ENCODE peak calls at places on chromosomes 3 and 15, in ten cellular contexts. I is pancreas, P is iPS DF 6.9, A is aorta, X is GM23248, Q is IMR-90, K is heart left ventricle, T is left ventricle myocardium inferior, R is uterus, D is thyroid gland. Y is an unnamed sample. For H3K4me1, the result is how much of the 10 kb centered on the place peaks cover.

GRCh38 chr3:155676252-155676981 is 68.5 kb downstream of the PLCH1 start:
- DNase-seq in I (peak), P (no peak), A (no peak), X (peak), Q (peak), K (peak), T (peak), R (no peak), D (no peak), Y (peak)

GRCh38 chr3:87702600-87702999 is 356.2 kb downstream of the CGGBP1 start:
- DNase-seq in I (no peak), P (no peak), A (no peak), X (no peak), Q (no peak), K (no peak), T (no peak), R (no peak), D (no peak), Y (no peak)

GRCh38 chr15:60580068-60580467 is 101.1 kb upstream of the ICE2 start:
- DNase-seq in I (no peak), P (no peak), A (no peak), X (no peak), Q (no peak), K (no peak), T (no peak), R (no peak), D (no peak), Y (no peak)

GRCh38 chr15:99059010-99059981 is 45.6 kb upstream of the SYNM start:
- DNase-seq in I (peak), P (peak), A (peak), X (peak), Q (peak), K (peak), T (peak), R (peak), D (peak), Y (peak)

GRCh38 chr3:141228385-141228784 is 3.2 kb upstream of the PXYLP1 start:
- DNase-seq in I (no peak), P (no peak), A (no peak), X (no peak), Q (no peak), K (no peak), T (no peak), R (no peak), D (no peak), Y (no peak)

GRCh38 chr3:184145120-184145524 is 10.0 kb downstream of the EIF2B5 start:
- DNase-seq in I (no peak), P (no peak), A (no peak), X (peak), Q (peak), K (no peak), T (peak), R (peak), D (peak), Y (peak)

GRCh38 chr3:32577621-32578556 is 7.2 kb upstream of the DYNC1LI1 start:
- DNase-seq in I (no peak), P (no peak), A (no peak), X (peak), Q (peak), K (no peak), T (no peak), R (no peak), D (no peak), Y (peak)

GRCh38 chr15:45121706-45122417 is 7.7 kb downstream of the DUOXA2 start:
- DNase-seq in I (no peak), P (no peak), A (no peak), X (peak), Q (peak), K (no peak), T (no peak), R (no peak), D (peak), Y (no peak)

GRCh38 chr3:169430687-169431404 is 232.7 kb downstream of the MECOM start:
- DNase-seq in I (no peak), P (no peak), A (no peak), X (no peak), Q (peak), K (peak), T (no peak), R (peak), D (no peak), Y (no peak)

GRCh38 chr15:60962087-60962486 is 267.0 kb downstream of the RORA start:
- DNase-seq in I (no peak), P (no peak), A (no peak), X (peak), Q (no peak), K (no peak), T (no peak), R (no peak), D (no peak), Y (no peak)

GRCh38 chr3:166060789-166061479 is 223.7 kb upstream of the BCHE start:
- DNase-seq in I (no peak), P (no peak), A (no peak), X (no peak), Q (no peak), K (no peak), T (no peak), R (no peak), D (no peak), Y (no peak)

GRCh38 chr3:143265501-143266070 is 146.0 kb downstream of the CHST2 start:
- DNase-seq in I (no peak), P (no peak), A (no peak), X (no peak), Q (no peak), K (no peak), T (no peak), R (no peak), D (no peak), Y (no peak)

GRCh38 chr3:170712336-170712735 is 126.5 kb upstream of the SLC7A14 start:
- DNase-seq in I (no peak), P (no peak), A (no peak), X (peak), Q (peak), K (no peak), T (no peak), R (no peak), D (no peak), Y (no peak)

GRCh38 chr15:63079938-63080626 is 37.5 kb downstream of the TPM1 start:
- DNase-seq in I (no peak), P (no peak), A (no peak), X (peak), Q (peak), K (no peak), T (no peak), R (no peak), D (no peak), Y (no peak)

GRCh38 chr3:76078101-76078500 is 292.8 kb upstream of the ZNF717 start:
- DNase-seq in I (no peak), P (no peak), A (no peak), X (no peak), Q (peak), K (no peak), T (no peak), R (no peak), D (no peak), Y (no peak)

GRCh38 chr3:46923559-46924350 is 46.2 kb downstream of the PTH1R start:
- DNase-seq in I (peak), P (no peak), A (peak), X (peak), Q (peak), K (peak), T (no peak), R (no peak), D (no peak), Y (peak)

GRCh38 chr15:59991919-59992318 is 12.2 kb upstream of the FOXB1 start:
- DNase-seq in I (no peak), P (no peak), A (no peak), X (no peak), Q (no peak), K (no peak), T (no peak), R (no peak), D (no peak), Y (no peak)

GRCh38 chr15:79060175-79060574 is 30.4 kb downstream of the RASGRF1 start:
- DNase-seq in I (no peak), P (peak), A (no peak), X (no peak), Q (no peak), K (no peak), T (no peak), R (no peak), D (no peak), Y (no peak)

GRCh38 chr15:50234764-50235163 is 30.8 kb downstream of the HDC start:
- DNase-seq in I (no peak), P (no peak), A (no peak), X (no peak), Q (no peak), K (no peak), T (no peak), R (no peak), D (no peak), Y (no peak)

GRCh38 chr3:124800511-124801374 is 70.5 kb downstream of the UMPS start:
- DNase-seq in I (no peak), P (no peak), A (no peak), X (no peak), Q (peak), K (peak), T (peak), R (peak), D (peak), Y (no peak)

GRCh38 chr3:19149388-19149787 is 1.1 kb downstream of the KCNH8 start:
- DNase-seq in I (no peak), P (no peak), A (no peak), X (peak), Q (no peak), K (no peak), T (no peak), R (no peak), D (peak), Y (no peak)

GRCh38 chr3:89046661-89047060 is 60.8 kb upstream of the EPHA3 start:
- DNase-seq in I (no peak), P (no peak), A (no peak), X (no peak), Q (no peak), K (no peak), T (no peak), R (no peak), D (no peak), Y (no peak)

GRCh38 chr3:108441081-108441507 is 69.3 kb downstream of the MYH15 start:
- DNase-seq in I (no peak), P (no peak), A (no peak), X (peak), Q (no peak), K (no peak), T (no peak), R (no peak), D (no peak), Y (no peak)

GRCh38 chr3:16978234-16978920 is 93.6 kb downstream of the PLCL2 start:
- DNase-seq in I (no peak), P (no peak), A (no peak), X (peak), Q (peak), K (no peak), T (no peak), R (no peak), D (no peak), Y (no peak)

GRCh38 chr3:4666078-4666477 is 172.9 kb downstream of the ITPR1 start:
- DNase-seq in I (no peak), P (no peak), A (no peak), X (no peak), Q (no peak), K (no peak), T (no peak), R (no peak), D (no peak), Y (no peak)

GRCh38 chr15:45314960-45315359 is 62.9 kb downstream of the SLC28A2 start:
- DNase-seq in I (no peak), P (no peak), A (peak), X (no peak), Q (peak), K (no peak), T (no peak), R (no peak), D (peak), Y (no peak)

GRCh38 chr15:29309139-29309538 is 39.5 kb upstream of the NSMCE3 start:
- DNase-seq in I (no peak), P (no peak), A (no peak), X (no peak), Q (no peak), K (no peak), T (no peak), R (no peak), D (no peak), Y (no peak)

GRCh38 chr3:54863366-54863765 is 64.5 kb downstream of the LRTM1 start:
- DNase-seq in I (no peak), P (no peak), A (no peak), X (peak), Q (no peak), K (no peak), T (no peak), R (no peak), D (no peak), Y (peak)

GRCh38 chr3:122427857-122428471 is 12.1 kb upstream of the WDR5B start:
- DNase-seq in I (no peak), P (no peak), A (no peak), X (peak), Q (no peak), K (no peak), T (no peak), R (no peak), D (no peak), Y (no peak)
- H3K27ac ChIP-seq in I (no peak), P (no peak), A (no peak), X (peak), Q (no peak), K (no peak), T (no peak), R (no peak), D (no peak), Y (no peak)

DNA sequence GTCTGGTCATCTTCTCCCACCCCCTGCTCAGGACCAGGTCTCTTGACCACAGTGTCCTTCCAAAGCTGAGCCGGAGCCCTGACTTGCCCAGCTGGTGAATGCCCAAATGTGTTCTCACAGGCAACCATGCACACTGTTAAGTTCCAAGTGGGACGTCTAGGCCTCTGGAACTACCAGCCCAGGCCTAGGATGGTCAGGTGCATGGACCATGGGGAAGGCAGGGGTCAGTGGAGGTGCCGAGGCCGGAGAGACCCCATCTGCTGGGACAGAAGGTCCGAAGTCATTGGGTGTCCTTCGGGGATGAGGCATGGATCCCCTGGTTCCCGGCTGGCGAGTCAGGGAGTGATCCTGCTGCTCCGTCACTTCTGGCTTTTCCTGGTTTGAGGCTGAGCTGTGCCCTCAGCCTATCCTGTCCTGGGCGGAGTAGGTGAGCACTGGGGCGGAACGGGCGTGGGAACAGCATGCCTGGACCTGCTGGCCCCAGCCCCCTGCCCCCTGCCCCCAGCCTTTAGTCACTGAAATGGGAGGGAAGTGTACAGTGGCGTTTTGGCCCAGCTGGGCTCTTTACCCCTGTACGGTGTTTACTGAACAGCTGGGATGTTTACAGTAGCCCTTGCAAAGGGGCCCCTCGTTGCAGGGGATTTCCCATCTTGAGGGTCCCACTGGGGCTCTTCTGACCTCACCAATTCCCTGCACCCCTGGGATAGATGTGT is 12.1 kb downstream of the SEMA3F start:
- DNase-seq in I (no peak), P (no peak), A (no peak), X (no peak), Q (peak), K (no peak), T (no peak), R (no peak), D (peak), Y (no peak)
- H3K4me1 ChIP-seq in I (under half), P (under half), A (under half), X (under half), Q (half or more), K (half or more), T (half or more), R (under half), D (half or more), Y (under half)

GRCh38 chr3:49900491-49901153 is 3.1 kb downstream of the MST1R start:
- DNase-seq in I (peak), P (no peak), A (peak), X (peak), Q (peak), K (peak), T (peak), R (no peak), D (peak), Y (no peak)

GRCh38 chr3:49896345-49896744 is 7.3 kb downstream of the MST1R start:
- DNase-seq in I (no peak), P (no peak), A (no peak), X (no peak), Q (no peak), K (no peak), T (no peak), R (no peak), D (no peak), Y (no peak)

GRCh38 chr3:49902511-49903345 is 945 bp downstream of the MST1R start:
- DNase-seq in I (no peak), P (no peak), A (no peak), X (no peak), Q (no peak), K (no peak), T (no peak), R (no peak), D (peak), Y (no peak)

GRCh38 chr3:49901351-49902339 is 2.0 kb downstream of the MST1R start:
- DNase-seq in I (no peak), P (no peak), A (no peak), X (peak), Q (peak), K (no peak), T (no peak), R (no peak), D (no peak), Y (no peak)

DNA sequence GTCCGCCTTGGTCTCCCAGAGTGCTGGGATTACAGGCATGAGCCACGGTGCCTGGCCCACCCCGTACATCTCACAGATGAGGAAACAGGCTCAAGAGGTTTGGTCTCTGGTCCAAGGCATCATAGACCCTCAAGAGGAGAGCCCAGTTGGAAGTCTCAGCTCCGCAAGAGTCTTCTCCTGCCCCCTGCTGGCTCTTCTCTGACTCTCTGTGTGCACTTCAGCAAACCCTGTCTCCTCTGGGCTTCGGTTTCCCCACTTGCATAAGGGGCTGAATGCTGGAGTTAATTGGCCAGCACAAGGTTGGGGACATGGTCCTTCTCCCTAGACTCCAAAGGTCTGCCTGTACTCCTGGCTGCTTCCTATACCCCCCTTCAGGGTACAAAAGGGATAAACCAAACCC is 3.9 kb downstream of the MST1R start:
- DNase-seq in I (no peak), P (no peak), A (no peak), X (peak), Q (no peak), K (no peak), T (no peak), R (no peak), D (no peak), Y (no peak)
- H3K4me3 ChIP-seq in I (no peak), P (no peak), A (no peak), X (no peak), Q (no peak), K (no peak), T (no peak), R (no peak), D (no peak), Y (no peak)

GRCh38 chr3:43525941-43526607 is 95.7 kb downstream of the ANO10 start:
- DNase-seq in I (no peak), P (no peak), A (no peak), X (peak), Q (peak), K (no peak), T (no peak), R (no peak), D (no peak), Y (no peak)
- H3K27ac ChIP-seq in I (no peak), P (no peak), A (no peak), X (no peak), Q (no peak), K (no peak), T (no peak), R (no peak), D (no peak), Y (no peak)

GRCh38 chr15:65055201-65055870 is 10.1 kb downstream of the SLC51B start:
- DNase-seq in I (no peak), P (no peak), A (peak), X (peak), Q (peak), K (peak), T (no peak), R (peak), D (no peak), Y (peak)
- H3K4me1 ChIP-seq in I (under half), P (under half), A (under half), X (under half), Q (under half), K (under half), T (under half), R (under half), D (under half), Y (half or more)

GRCh38 chr3:30609930-30610701 is 3.7 kb downstream of the TGFBR2 start:
- DNase-seq in I (no peak), P (no peak), A (no peak), X (no peak), Q (no peak), K (no peak), T (no peak), R (no peak), D (no peak), Y (no peak)

GRCh38 chr3:30613135-30613825 is 6.9 kb downstream of the TGFBR2 start:
- DNase-seq in I (no peak), P (no peak), A (no peak), X (no peak), Q (no peak), K (no peak), T (no peak), R (no peak), D (no peak), Y (no peak)

GRCh38 chr3:30612422-30613134 is 6.2 kb downstream of the TGFBR2 start:
- DNase-seq in I (no peak), P (no peak), A (no peak), X (no peak), Q (no peak), K (no peak), T (no peak), R (no peak), D (no peak), Y (no peak)

GRCh38 chr3:30611613-30612421 is 5.4 kb downstream of the TGFBR2 start:
- DNase-seq in I (no peak), P (no peak), A (no peak), X (peak), Q (peak), K (no peak), T (no peak), R (no peak), D (no peak), Y (peak)

GRCh38 chr3:30610702-30611410 is 4.5 kb downstream of the TGFBR2 start:
- DNase-seq in I (no peak), P (no peak), A (no peak), X (no peak), Q (no peak), K (no peak), T (no peak), R (no peak), D (no peak), Y (no peak)
- H3K4me3 ChIP-seq in I (no peak), P (no peak), A (no peak), X (peak), Q (no peak), K (peak), T (peak), R (no peak), D (no peak), Y (no peak)

Y was measured in SJSA1.